ENCODE peak calls at places on chromosomes 13 and 19, in five cellular contexts. M is stomach, T is left lung, Q is hepatocyte, K is lower lobe of right lung. Z is an unnamed sample. For H3K36me3, the result is how much of the 10 kb centered on the place peaks cover.

GRCh38 chr19:18593367-18594095 is 4.9 kb downstream of the REX1BD start:
- DNase-seq in M (no peak), T (no peak), Q (no peak), K (no peak), Z (no peak)

GRCh38 chr19:2424686-2425621 is 2.4 kb downstream of the TIMM13 start:
- DNase-seq in M (peak), T (no peak), Q (peak), K (no peak), Z (no peak)

GRCh38 chr13:73610799-73611592 is 523.2 kb downstream of the KLF12 start:
- DNase-seq in M (no peak), T (no peak), Q (no peak), K (no peak), Z (no peak)

GRCh38 chr13:93963266-93964131 is 516.0 kb downstream of the DCT start:
- DNase-seq in M (no peak), T (no peak), Q (peak), K (no peak), Z (no peak)

GRCh38 chr19:52492201-52492960 is 35.1 kb upstream of the ZNF808 start:
- DNase-seq in M (no peak), T (no peak), Q (peak), K (peak), Z (no peak)

GRCh38 chr13:72507394-72508199 is 219.8 kb downstream of the MZT1 start:
- DNase-seq in M (no peak), T (no peak), Q (no peak), K (no peak), Z (no peak)

GRCh38 chr13:32001392-32001768 is 30.2 kb upstream of the FRY start:
- DNase-seq in M (no peak), T (no peak), Q (peak), K (no peak), Z (no peak)

GRCh38 chr13:62687727-62688126 is 1272.1 kb upstream of the PCDH20 start:
- DNase-seq in M (no peak), T (no peak), Q (no peak), K (no peak), Z (no peak)

GRCh38 chr13:59144700-59145099 is 1019.0 kb downstream of the DIAPH3 start:
- DNase-seq in M (no peak), T (no peak), Q (no peak), K (no peak), Z (no peak)

GRCh38 chr19:29806098-29806866 is 5.5 kb upstream of the CCNE1 start:
- DNase-seq in M (no peak), T (peak), Q (peak), K (peak), Z (no peak)

GRCh38 chr13:36131215-36131930 is at the start of gene DCLK1:
- DNase-seq in M (peak), T (peak), Q (peak), K (peak), Z (no peak)

GRCh38 chr19:29681422-29682235 is 16.4 kb downstream of the PLEKHF1 start:
- DNase-seq in M (no peak), T (no peak), Q (no peak), K (no peak), Z (no peak)

GRCh38 chr13:102504002-102504401 is 92.8 kb upstream of the TPP2 start:
- DNase-seq in M (no peak), T (no peak), Q (no peak), K (no peak), Z (no peak)

GRCh38 chr19:2329162-2329505 is 650 bp downstream of the SPPL2B start:
- DNase-seq in M (no peak), T (no peak), Q (no peak), K (no peak), Z (no peak)

GRCh38 chr13:50990540-50991506 is 81.2 kb downstream of the RNASEH2B start:
- DNase-seq in M (no peak), T (peak), Q (peak), K (no peak), Z (no peak)

GRCh38 chr19:33388817-33389573 is 15.5 kb downstream of the CEBPG start:
- DNase-seq in M (no peak), T (no peak), Q (no peak), K (no peak), Z (no peak)

GRCh38 chr19:12668937-12669271 is 2.3 kb downstream of the WDR83 start:
- DNase-seq in M (peak), T (no peak), Q (peak), K (peak), Z (peak)

GRCh38 chr19:19204181-19204580 is 967 bp upstream of the NR2C2AP start:
- DNase-seq in M (no peak), T (no peak), Q (no peak), K (no peak), Z (no peak)

GRCh38 chr19:45153339-45154063 is 7.3 kb downstream of the NKPD1 start:
- DNase-seq in M (peak), T (no peak), Q (peak), K (no peak), Z (peak)

GRCh38 chr19:40511487-40511886 is 44.7 kb downstream of the SPTBN4 start:
- DNase-seq in M (no peak), T (no peak), Q (no peak), K (no peak), Z (no peak)

GRCh38 chr19:42989851-42990250 is 36.4 kb downstream of the PSG11 start:
- DNase-seq in M (no peak), T (no peak), Q (no peak), K (no peak), Z (no peak)

GRCh38 chr19:46042252-46042883 is 1.6 kb upstream of the IGFL4 start:
- DNase-seq in M (no peak), T (no peak), Q (no peak), K (no peak), Z (no peak)

GRCh38 chr13:85565652-85566051 is 233.6 kb downstream of the SLITRK6 start:
- DNase-seq in M (no peak), T (no peak), Q (no peak), K (no peak), Z (no peak)

GRCh38 chr13:51643114-51643881 is 59.0 kb downstream of the WDFY2 start:
- DNase-seq in M (no peak), T (no peak), Q (no peak), K (no peak), Z (no peak)

GRCh38 chr13:48236528-48237353 is 3.7 kb downstream of the ITM2B start:
- DNase-seq in M (no peak), T (no peak), Q (no peak), K (no peak), Z (no peak)

GRCh38 chr19:8204961-8205360 is 4.2 kb upstream of the CERS4 start:
- DNase-seq in M (peak), T (peak), Q (no peak), K (peak), Z (no peak)

GRCh38 chr13:44844786-44845185 is 144.5 kb downstream of the NUFIP1 start:
- DNase-seq in M (no peak), T (no peak), Q (no peak), K (no peak), Z (no peak)

GRCh38 chr19:7926021-7926726 is at the start of gene CTXN1:
- DNase-seq in M (peak), T (peak), Q (peak), K (peak), Z (peak)

GRCh38 chr13:38990693-38991092 is at the start of gene STOML3:
- DNase-seq in M (no peak), T (no peak), Q (no peak), K (no peak), Z (no peak)

GRCh38 chr13:37747071-37747612 is 122.4 kb downstream of the TRPC4 start:
- DNase-seq in M (no peak), T (no peak), Q (peak), K (no peak), Z (no peak)

GRCh38 chr13:110254151-110254679 is 52.7 kb downstream of the COL4A1 start:
- DNase-seq in M (no peak), T (no peak), Q (no peak), K (no peak), Z (no peak)

GRCh38 chr13:30077338-30077737 is 226.9 kb upstream of the UBL3 start:
- DNase-seq in M (no peak), T (no peak), Q (no peak), K (no peak), Z (no peak)

GRCh38 chr13:31282741-31283455 is 83.1 kb downstream of the B3GLCT start:
- DNase-seq in M (no peak), T (no peak), Q (no peak), K (no peak), Z (no peak)

GRCh38 chr19:10662384-10663251 is 8.5 kb downstream of the ILF3 start:
- DNase-seq in M (no peak), T (no peak), Q (no peak), K (no peak), Z (no peak)

GRCh38 chr19:56144396-56144795 is 3.3 kb downstream of the ZNF444 start:
- DNase-seq in M (no peak), T (no peak), Q (no peak), K (no peak), Z (no peak)

GRCh38 chr13:44329909-44330545 is 43.6 kb upstream of the SERP2 start:
- DNase-seq in M (no peak), T (no peak), Q (no peak), K (no peak), Z (no peak)

DNA sequence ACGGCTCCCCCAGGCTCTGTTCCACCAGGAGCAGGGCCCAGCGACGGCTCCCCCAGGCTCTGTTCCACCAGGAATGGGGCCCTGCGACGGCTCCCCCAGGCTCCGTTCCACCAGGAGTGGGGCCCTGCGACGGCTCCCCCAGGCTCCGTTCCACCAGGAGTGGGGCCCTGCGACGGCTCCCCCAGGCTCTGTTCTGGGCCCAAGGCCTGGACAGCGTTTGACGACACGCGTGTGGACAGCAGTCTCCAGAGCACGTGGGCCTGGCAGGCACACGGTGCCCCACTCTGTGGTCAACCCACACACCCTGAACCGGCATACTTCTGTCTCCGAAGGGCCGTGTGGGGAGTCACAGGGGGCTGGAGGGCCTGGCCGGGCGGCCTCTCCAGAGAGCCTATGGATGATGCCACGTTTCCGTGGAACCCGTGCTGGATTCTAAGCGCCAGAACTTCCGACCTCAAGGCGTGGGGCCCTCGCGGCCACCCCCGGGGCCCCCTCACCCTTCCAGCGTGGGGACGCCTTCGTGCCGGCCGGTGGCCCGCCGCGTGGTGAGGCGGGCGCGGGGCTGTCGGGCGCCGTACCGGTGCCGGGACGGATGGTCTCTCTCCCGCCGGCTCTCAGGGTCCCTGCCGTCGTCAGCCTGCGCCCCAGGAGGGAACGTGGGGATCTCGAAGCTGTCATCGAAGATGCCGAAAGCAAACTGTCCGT is 11.6 kb downstream of the FGF22 start:
- DNase-seq in M (no peak), T (no peak), Q (no peak), K (no peak), Z (no peak)
- H3K4me3 ChIP-seq in M (no peak), T (no peak), Q (no peak), K (no peak), Z (no peak)

DNA sequence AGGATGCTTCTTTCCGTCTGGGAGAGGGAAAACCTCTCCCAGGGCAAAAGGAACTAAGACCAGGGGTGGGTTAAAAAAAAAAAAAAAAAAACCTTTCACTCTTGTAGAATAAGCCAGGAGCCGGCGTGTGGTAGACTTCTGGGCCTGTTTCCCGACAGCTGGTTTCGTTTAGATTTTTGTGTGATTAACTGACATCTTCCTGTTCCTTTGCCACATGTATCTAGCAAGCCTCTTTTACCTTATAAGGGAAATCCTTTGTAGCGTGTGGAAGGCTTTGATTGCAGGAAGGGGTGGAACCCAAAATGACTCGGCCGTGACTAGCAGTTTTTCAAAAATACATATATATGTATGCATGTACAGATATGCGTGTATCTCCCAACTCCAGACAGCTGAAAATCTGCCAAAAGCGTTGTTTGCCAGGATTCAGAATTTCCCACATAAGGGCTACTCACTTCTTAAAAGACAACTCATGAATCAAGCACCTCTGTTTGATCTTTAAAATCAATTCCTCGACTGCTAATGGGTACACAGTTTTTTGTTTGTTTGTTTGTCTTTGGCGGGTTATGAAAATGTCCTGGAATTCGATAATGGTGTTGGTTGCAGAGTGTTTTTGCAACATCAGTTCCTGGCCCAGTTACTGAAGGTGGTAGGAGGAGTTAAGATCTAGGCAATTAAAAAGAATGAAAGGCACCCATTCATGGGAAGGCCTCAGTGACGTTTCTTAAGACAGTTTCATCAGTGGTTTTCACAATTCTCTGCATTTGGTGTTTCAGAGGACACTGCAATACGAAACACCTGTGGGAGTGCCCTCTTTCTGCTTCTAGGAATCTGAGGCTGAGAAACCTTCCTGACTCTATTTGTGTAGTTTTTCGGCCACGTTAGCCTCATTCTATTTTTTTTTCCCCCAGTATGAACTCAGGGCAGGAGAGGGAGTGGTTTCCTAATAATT is 2.7 kb downstream of the TPM4 start:
- DNase-seq in M (peak), T (peak), Q (peak), K (peak), Z (peak)
- H3K36me3 ChIP-seq in M (under half), T (under half), Q (under half), K (under half), Z (under half)

DNA sequence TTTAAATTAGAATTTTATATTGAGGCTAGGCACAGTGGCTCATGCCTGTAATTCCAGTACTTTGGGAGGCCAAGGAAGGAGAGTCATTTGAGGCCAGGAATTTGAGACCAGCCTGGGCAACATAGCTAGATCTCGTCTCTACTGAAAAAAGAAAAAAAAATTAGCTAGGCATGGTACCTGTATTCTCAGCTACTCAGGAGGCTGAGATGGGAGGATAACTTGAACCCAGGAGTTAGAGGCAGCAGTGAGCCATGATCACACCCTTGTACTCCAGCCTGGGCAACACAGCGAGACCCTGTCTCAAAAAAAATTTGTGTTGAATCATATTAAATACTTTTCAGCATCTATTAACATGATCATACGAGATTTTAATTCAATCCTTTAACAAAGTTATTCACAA is 4.9 kb downstream of the PMIS2 start:
- DNase-seq in M (no peak), T (no peak), Q (no peak), K (no peak), Z (no peak)
- H3K4me3 ChIP-seq in M (no peak), T (no peak), Q (no peak), K (no peak), Z (no peak)

GRCh38 chr13:28755546-28755870 is 36.7 kb upstream of the SLC46A3 start:
- DNase-seq in M (no peak), T (no peak), Q (no peak), K (no peak), Z (no peak)
- H3K36me3 ChIP-seq in M (under half), T (under half), Q (under half), K (under half), Z (under half)

Z was measured in effector memory CD4-positive, alpha-beta T cell.